ENCODE peak calls at places on chromosome 11, in six cellular contexts. N is EL; Z is activated CD4-positive, alpha-beta T cell treated with anti-CD3 and anti-CD28 coated beads, Interleukin-2, amount 10 ng/mL, durations not matched to agents 7 days and 5 days; M is effector CD4-positive, alpha-beta T cell; G is ELR; I is HTR-8/SVneo. J is an unnamed sample.

GRCh38 chr11:67320011-67320410 is 16.7 kb downstream of the SSH3 start:
- DNase-seq in N (no peak), Z (no peak), M (no peak), G (no peak), I (no peak), J (no peak)

GRCh38 chr11:64511966-64512365 is 79.1 kb upstream of the SLC22A12 start:
- DNase-seq in N (no peak), Z (no peak), M (no peak), G (no peak), I (no peak), J (no peak)

GRCh38 chr11:20125927-20126326 is 34.3 kb downstream of the DBX1 start:
- DNase-seq in N (peak), Z (no peak), M (no peak), G (peak), I (peak), J (peak)

GRCh38 chr11:46237248-46238077 is 40.0 kb upstream of the CREB3L1 start:
- DNase-seq in N (peak), Z (peak), M (peak), G (peak), I (peak), J (peak)

GRCh38 chr11:64753380-64754123 is 6.2 kb downstream of the PYGM start:
- DNase-seq in N (no peak), Z (no peak), M (no peak), G (no peak), I (no peak), J (no peak)

GRCh38 chr11:92123540-92123939 is 101.1 kb upstream of the FAT3 start:
- DNase-seq in N (peak), Z (no peak), M (no peak), G (no peak), I (no peak), J (peak)

GRCh38 chr11:85955531-85955930 is 100.3 kb downstream of the CCDC83 start:
- DNase-seq in N (peak), Z (no peak), M (no peak), G (peak), I (no peak), J (peak)

GRCh38 chr11:79439430-79439892 is 1.4 kb downstream of the TENM4 start:
- DNase-seq in N (no peak), Z (no peak), M (no peak), G (peak), I (no peak), J (peak)

GRCh38 chr11:125036933-125037332 is 26.2 kb upstream of the SLC37A2 start:
- DNase-seq in N (peak), Z (no peak), M (no peak), G (peak), I (no peak), J (peak)

GRCh38 chr11:21177379-21177778 is 508.0 kb downstream of the NELL1 start:
- DNase-seq in N (no peak), Z (no peak), M (no peak), G (no peak), I (no peak), J (no peak)

GRCh38 chr11:77109236-77110019 is 6.8 kb downstream of the OMP start:
- DNase-seq in N (peak), Z (no peak), M (no peak), G (peak), I (no peak), J (peak)

GRCh38 chr11:114291847-114292680 is 4.1 kb upstream of the NNMT start:
- DNase-seq in N (peak), Z (no peak), M (no peak), G (peak), I (no peak), J (peak)

J was measured in GM03348.